ENCODE peak calls at places on chromosomes 5 and 9, in ten cellular contexts. F is COR-L47; Q is stimulated activated CD4-positive, alpha-beta T cell treated with anti-CD3 and anti-CD28 coated beads, Interleukin-2, amount 100 ng/mL, for 48 hours; Y is astrocyte; H is NCI-H460; S is Calu3; E is iris pigment epithelial cell; X is mucosa of descending colon; M is endothelial cell; Z is activated T-cell treated with anti-CD3 and anti-CD28 coated beads, Interleukin-2, amount 50 U/mL, for 48 hours. J is an unnamed sample.

GRCh38 chr9:127569819-127570401 is 42.2 kb upstream of the STXBP1 start:
- DNase-seq in F (peak), Q (no peak), Y (no peak), H (no peak), S (no peak), E (no peak), X (no peak), M (no peak), Z (peak), J (peak)

GRCh38 chr9:133056533-133056932 is 5.2 kb upstream of the CEL start:
- DNase-seq in F (no peak), Q (no peak), Y (no peak), H (no peak), S (no peak), E (no peak), X (no peak), M (no peak), Z (no peak), J (no peak)

GRCh38 chr5:160852049-160852448 is at the start of gene ATP10B:
- DNase-seq in F (no peak), Q (no peak), Y (no peak), H (no peak), S (no peak), E (no peak), X (no peak), M (no peak), Z (no peak), J (no peak)

GRCh38 chr9:19782005-19782404 is 6.8 kb downstream of the SLC24A2 start:
- DNase-seq in F (no peak), Q (no peak), Y (no peak), H (peak), S (no peak), E (peak), X (no peak), M (peak), Z (no peak), J (no peak)

GRCh38 chr5:77947051-77947428 is 170.9 kb upstream of the TBCA start:
- DNase-seq in F (peak), Q (no peak), Y (no peak), H (no peak), S (no peak), E (no peak), X (no peak), M (no peak), Z (no peak), J (no peak)

GRCh38 chr5:126931968-126932622 is 98.3 kb downstream of the MARCHF3 start:
- DNase-seq in F (no peak), Q (no peak), Y (no peak), H (no peak), S (no peak), E (no peak), X (no peak), M (no peak), Z (no peak), J (no peak)

GRCh38 chr5:154788212-154788611 is 33.0 kb downstream of the LARP1 start:
- DNase-seq in F (no peak), Q (no peak), Y (no peak), H (no peak), S (no peak), E (no peak), X (no peak), M (no peak), Z (no peak), J (no peak)

GRCh38 chr9:92385001-92385400 is 19.4 kb downstream of the OGN start:
- DNase-seq in F (no peak), Q (no peak), Y (peak), H (no peak), S (no peak), E (peak), X (no peak), M (no peak), Z (no peak), J (no peak)

GRCh38 chr9:114316605-114317230 is 6.2 kb upstream of the ORM1 start:
- DNase-seq in F (no peak), Q (no peak), Y (peak), H (no peak), S (no peak), E (peak), X (peak), M (no peak), Z (peak), J (no peak)

GRCh38 chr9:130681769-130682489 is 11.7 kb upstream of the EXOSC2 start:
- DNase-seq in F (no peak), Q (no peak), Y (no peak), H (peak), S (no peak), E (no peak), X (peak), M (no peak), Z (peak), J (peak)

GRCh38 chr9:21549251-21549765 is 67.2 kb upstream of the IFNE start:
- DNase-seq in F (no peak), Q (no peak), Y (peak), H (peak), S (peak), E (peak), X (no peak), M (no peak), Z (no peak), J (no peak)

GRCh38 chr9:107216331-107216730 is 66.7 kb upstream of the RAD23B start:
- DNase-seq in F (no peak), Q (no peak), Y (no peak), H (no peak), S (no peak), E (no peak), X (no peak), M (no peak), Z (no peak), J (no peak)

GRCh38 chr5:142608094-142608493 is 77.8 kb downstream of the FGF1 start:
- DNase-seq in F (no peak), Q (no peak), Y (no peak), H (no peak), S (no peak), E (no peak), X (no peak), M (no peak), Z (no peak), J (no peak)

GRCh38 chr5:108143581-108143980 is 238.3 kb downstream of the FBXL17 start:
- DNase-seq in F (no peak), Q (no peak), Y (peak), H (no peak), S (no peak), E (peak), X (no peak), M (no peak), Z (no peak), J (no peak)

GRCh38 chr5:53008751-53009150 is 19.6 kb downstream of the ITGA2 start:
- DNase-seq in F (no peak), Q (peak), Y (no peak), H (no peak), S (no peak), E (peak), X (no peak), M (no peak), Z (peak), J (no peak)

J was measured in erythroblast.